ENCODE peak calls at places on chromosomes 2 and 18, in ten cellular contexts. J is HT1080; X is activated CD8-positive, alpha-beta memory T cell treated with anti-CD3 and anti-CD28 coated beads for 48 hours; N is M059J; U is ELR; D is anterior cingulate cortex; G is stimulated activated CD8-positive, alpha-beta memory T cell treated with anti-CD3 and anti-CD28 coated beads, Interleukin-15, amount 100 ng/mL, for 24 hours; T is SJSA1; I is A549; E is sciatic nerve. L is an unnamed sample.

GRCh38 chr18:47748093-47748796 is 182.2 kb downstream of the SMAD2 start:
- DNase-seq in J (no peak), X (no peak), N (no peak), U (no peak), D (no peak), G (no peak), T (no peak), I (no peak), E (no peak), L (no peak)

GRCh38 chr2:12556762-12557161 is 160.0 kb upstream of the TRIB2 start:
- DNase-seq in J (peak; percentile 88), X (no peak), N (peak; percentile 90), U (peak; percentile 86), D (no peak), G (no peak), T (peak; percentile 56), I (no peak), E (no peak), L (no peak)

GRCh38 chr18:812123-812672 is at the start of gene YES1:
- DNase-seq in J (peak; percentile 53), X (peak; percentile 65), N (peak; percentile 71), U (peak; percentile 82), D (peak; percentile 37), G (peak; percentile 50), T (peak; percentile 82), I (peak; percentile 59), E (peak; percentile 88), L (no peak)

GRCh38 chr2:203830294-203831055 is 37.1 kb upstream of the CTLA4 start:
- DNase-seq in J (no peak), X (peak; percentile 36), N (no peak), U (no peak), D (no peak), G (no peak), T (peak; percentile 16), I (no peak), E (no peak), L (no peak)

GRCh38 chr2:139626128-139626527 is 845.9 kb upstream of the NXPH2 start:
- DNase-seq in J (no peak), X (no peak), N (no peak), U (no peak), D (no peak), G (no peak), T (no peak), I (no peak), E (no peak), L (no peak)

GRCh38 chr2:203600286-203600685 is 65.2 kb upstream of the RAPH1 start:
- DNase-seq in J (no peak), X (no peak), N (no peak), U (no peak), D (no peak), G (no peak), T (no peak), I (no peak), E (no peak), L (no peak)

GRCh38 chr18:63683152-63683551 is 19.6 kb upstream of the SERPINB11 start:
- DNase-seq in J (peak; percentile 90), X (no peak), N (peak; percentile 86), U (peak; percentile 97), D (no peak), G (no peak), T (no peak), I (peak; percentile 16), E (no peak), L (no peak)

GRCh38 chr2:197360744-197361156 is 50.2 kb upstream of the ANKRD44 start:
- DNase-seq in J (peak; percentile 61), X (no peak), N (peak; percentile 79), U (peak; percentile 43), D (no peak), G (no peak), T (no peak), I (no peak), E (no peak), L (no peak)

GRCh38 chr2:209876211-209876610 is 104.6 kb downstream of the UNC80 start:
- DNase-seq in J (no peak), X (no peak), N (peak; percentile 19), U (no peak), D (no peak), G (no peak), T (no peak), I (no peak), E (no peak), L (no peak)